ENCODE peak calls at places on chromosomes 2 and 18, in four cellular contexts. One of them, this sample, is unnamed.
A peak's percentile ranks its signal among the peaks of the same experiment; 100 is the strongest.

GRCh38 chr2:97995026-97995733 is 568 bp downstream of the TMEM131 start:
- DNase-seq in MM.1S: peak; percentile 81
- DNase-seq in CD8-positive, alpha-beta memory T cell: peak; percentile 41
- DNase-seq in neural progenitor cell: peak; percentile 83
- DNase-seq in this sample: peak; percentile 33

GRCh38 chr2:202104286-202104870 is 31.3 kb downstream of the KIAA2012 start:
- DNase-seq in neural progenitor cell: peak; percentile 66
- DNase-seq in MM.1S: peak; percentile 47
- DNase-seq in CD8-positive, alpha-beta memory T cell: no peak
- DNase-seq in this sample: peak; percentile 40

GRCh38 chr2:103292570-103293265 is 530.9 kb downstream of the TMEM182 start:
- DNase-seq in neural progenitor cell: no peak
- DNase-seq in MM.1S: no peak
- DNase-seq in CD8-positive, alpha-beta memory T cell: no peak
- DNase-seq in this sample: no peak

GRCh38 chr2:27291865-27292264 is 9.6 kb downstream of the TRIM54 start:
- DNase-seq in CD8-positive, alpha-beta memory T cell: no peak
- DNase-seq in neural progenitor cell: peak; percentile 53
- DNase-seq in MM.1S: no peak
- DNase-seq in this sample: no peak

GRCh38 chr2:241935314-241935713 is 65.8 kb downstream of the RTP5 start:
- DNase-seq in neural progenitor cell: no peak
- DNase-seq in MM.1S: no peak
- DNase-seq in CD8-positive, alpha-beta memory T cell: no peak
- DNase-seq in this sample: peak; percentile 75

GRCh38 chr2:16120591-16120990 is 180.2 kb downstream of the MYCN start:
- DNase-seq in MM.1S: no peak
- DNase-seq in CD8-positive, alpha-beta memory T cell: no peak
- DNase-seq in neural progenitor cell: no peak
- DNase-seq in this sample: no peak

GRCh38 chr18:78073275-78073674 is 823.6 kb downstream of the GALR1 start:
- DNase-seq in MM.1S: no peak
- DNase-seq in neural progenitor cell: peak; percentile 20
- DNase-seq in CD8-positive, alpha-beta memory T cell: no peak
- DNase-seq in this sample: no peak

GRCh38 chr2:152383702-152384101 is 48.7 kb downstream of the FMNL2 start:
- DNase-seq in MM.1S: no peak
- DNase-seq in CD8-positive, alpha-beta memory T cell: no peak
- DNase-seq in neural progenitor cell: no peak
- DNase-seq in this sample: no peak

GRCh38 chr2:85911836-85912692 is 23.3 kb upstream of the ST3GAL5 start:
- DNase-seq in CD8-positive, alpha-beta memory T cell: no peak
- DNase-seq in neural progenitor cell: no peak
- DNase-seq in MM.1S: no peak
- DNase-seq in this sample: peak; percentile 59
- H3K4me3 ChIP-seq in CD8-positive, alpha-beta memory T cell: no peak overlapping the region
- H3K4me3 ChIP-seq in neural progenitor cell: no peak overlapping the region
- H3K4me3 ChIP-seq in MM.1S: no peak overlapping the region
- H3K4me3 ChIP-seq in this sample: no peak overlapping the region

GRCh38 chr2:71336384-71336783 is 4.8 kb downstream of the ZNF638 start:
- DNase-seq in neural progenitor cell: peak; percentile 70
- DNase-seq in MM.1S: no peak
- DNase-seq in CD8-positive, alpha-beta memory T cell: no peak
- DNase-seq in this sample: no peak

GRCh38 chr2:71330585-71331330 is 824 bp upstream of the ZNF638 start:
- DNase-seq in CD8-positive, alpha-beta memory T cell: no peak
- DNase-seq in neural progenitor cell: no peak
- DNase-seq in MM.1S: no peak
- DNase-seq in this sample: no peak

GRCh38 chr2:71332413-71332866 is 858 bp downstream of the ZNF638 start:
- DNase-seq in MM.1S: no peak
- DNase-seq in CD8-positive, alpha-beta memory T cell: no peak
- DNase-seq in neural progenitor cell: no peak
- DNase-seq in this sample: peak; percentile 13

GRCh38 chr2:71331581-71332412 is at the start of gene ZNF638:
- DNase-seq in CD8-positive, alpha-beta memory T cell: peak; percentile 89
- DNase-seq in MM.1S: peak; percentile 97
- DNase-seq in neural progenitor cell: peak; percentile 99
- DNase-seq in this sample: peak; percentile 93

GRCh38 chr2:71333619-71334018 is 2.0 kb downstream of the ZNF638 start:
- DNase-seq in neural progenitor cell: no peak
- DNase-seq in CD8-positive, alpha-beta memory T cell: no peak
- DNase-seq in MM.1S: no peak
- DNase-seq in this sample: peak; percentile 5
- H3K4me3 ChIP-seq in neural progenitor cell: peak overlapping the region; percentile 86
- H3K4me3 ChIP-seq in CD8-positive, alpha-beta memory T cell: peak overlapping the region; percentile 88
- H3K4me3 ChIP-seq in MM.1S: no peak overlapping the region
- H3K4me3 ChIP-seq in this sample: peak overlapping the region; percentile 96

GRCh38 chr2:115208493-115209164 is 766.2 kb downstream of the DPP10 start:
- DNase-seq in MM.1S: no peak
- DNase-seq in CD8-positive, alpha-beta memory T cell: no peak
- DNase-seq in neural progenitor cell: no peak
- DNase-seq in this sample: no peak
- H3K4me3 ChIP-seq in MM.1S: no peak overlapping the region
- H3K4me3 ChIP-seq in CD8-positive, alpha-beta memory T cell: no peak overlapping the region
- H3K4me3 ChIP-seq in neural progenitor cell: no peak overlapping the region
- H3K4me3 ChIP-seq in this sample: no peak overlapping the region

GRCh38 chr2:181673178-181673577 is 7.1 kb downstream of the NEUROD1 start:
- DNase-seq in MM.1S: no peak
- DNase-seq in CD8-positive, alpha-beta memory T cell: no peak
- DNase-seq in neural progenitor cell: no peak
- DNase-seq in this sample: no peak

GRCh38 chr2:181672255-181673008 is 7.9 kb downstream of the NEUROD1 start:
- DNase-seq in neural progenitor cell: no peak
- DNase-seq in CD8-positive, alpha-beta memory T cell: no peak
- DNase-seq in MM.1S: no peak
- DNase-seq in this sample: no peak

GRCh38 chr2:181662287-181662686 is 5.4 kb upstream of the CERKL start:
- DNase-seq in CD8-positive, alpha-beta memory T cell: no peak
- DNase-seq in neural progenitor cell: no peak
- DNase-seq in MM.1S: no peak
- DNase-seq in this sample: no peak

GRCh38 chr2:181670632-181671031 is 9.7 kb downstream of the NEUROD1 start:
- DNase-seq in neural progenitor cell: no peak
- DNase-seq in MM.1S: no peak
- DNase-seq in CD8-positive, alpha-beta memory T cell: no peak
- DNase-seq in this sample: no peak

GRCh38 chr2:181667234-181667633 is 10.3 kb upstream of the CERKL start:
- DNase-seq in CD8-positive, alpha-beta memory T cell: no peak
- DNase-seq in neural progenitor cell: no peak
- DNase-seq in MM.1S: no peak
- DNase-seq in this sample: no peak
- H3K4me3 ChIP-seq in CD8-positive, alpha-beta memory T cell: no peak overlapping the region
- H3K4me3 ChIP-seq in neural progenitor cell: no peak overlapping the region
- H3K4me3 ChIP-seq in MM.1S: no peak overlapping the region
- H3K4me3 ChIP-seq in this sample: no peak overlapping the region